ENCODE peak calls at places on chromosomes 11 and 22, in four cellular contexts. V is activated naive CD4-positive, alpha-beta T cell treated with anti-CD3 and anti-CD28 coated beads, Interleukin-2, amount 50 U/mL, for 16 hours; G is A673; A is hepatic stellate cell. H is an unnamed sample.

GRCh38 chr22:34842630-34843029 is 223.3 kb upstream of the ISX start:
- DNase-seq in G (no peak), V (no peak), A (no peak), H (peak; percentile 26)

GRCh38 chr11:16775604-16776283 is 37.3 kb downstream of the C11orf58 start:
- DNase-seq in V (no peak), G (no peak), A (no peak), H (no peak)

GRCh38 chr11:14973621-14974020 is 1.5 kb upstream of the CALCA start:
- DNase-seq in V (peak; percentile 53), A (no peak), G (peak; percentile 21), H (peak; percentile 11)

GRCh38 chr11:111528557-111528956 is 12.0 kb upstream of the LAYN start:
- DNase-seq in G (peak; percentile 40), A (no peak), V (no peak), H (peak; percentile 57)

GRCh38 chr22:39177456-39177775 is 24.9 kb upstream of the CBX7 start:
- DNase-seq in G (no peak), A (no peak), V (no peak), H (peak; percentile 23)

GRCh38 chr11:69652999-69653398 is 12.0 kb downstream of the CCND1 start:
- DNase-seq in V (no peak), G (peak; percentile 88), A (no peak), H (no peak)

GRCh38 chr11:32005786-32006406 is 85.0 kb upstream of the RCN1 start:
- DNase-seq in V (no peak), A (no peak), G (no peak), H (no peak)

GRCh38 chr11:76557466-76557865 is 112.6 kb downstream of the EMSY start:
- DNase-seq in V (no peak), G (no peak), A (no peak), H (no peak)

GRCh38 chr11:67022961-67023956 is at the start of gene SYT12:
- DNase-seq in A (peak; percentile 37), V (peak; percentile 40), G (peak; percentile 64), H (no peak)

GRCh38 chr11:46729110-46730027 is 10.4 kb downstream of the F2 start:
- DNase-seq in G (no peak), V (no peak), A (no peak), H (no peak)

GRCh38 chr11:120168960-120169681 is 31.2 kb upstream of the TRIM29 start:
- DNase-seq in A (peak; percentile 74), V (peak; percentile 67), G (peak; percentile 78), H (peak; percentile 70)

GRCh38 chr11:25484225-25484624 is 847.7 kb upstream of the ANO3 start:
- DNase-seq in V (no peak), A (no peak), G (no peak), H (no peak)